ENCODE peak calls at places on chromosomes 3 and 15, in five cellular contexts. S, K, C, E and U are unnamed samples.

GRCh38 chr3:117439812-117440211 is 730.2 kb downstream of the TUSC7 start:
- DNase-seq in S (peak; percentile 1), K (peak; percentile 24), C (no peak), E (no peak), U (peak; percentile 22)

GRCh38 chr3:98977520-98977919 is 76.0 kb upstream of the DCBLD2 start:
- DNase-seq in S (no peak), K (peak; percentile 89), C (no peak), E (peak; percentile 43), U (no peak)

GRCh38 chr3:143820466-143821221 is 27.6 kb downstream of the SLC9A9 start:
- DNase-seq in S (no peak), K (no peak), C (no peak), E (no peak), U (no peak)

GRCh38 chr3:84980011-84980410 is 21.2 kb downstream of the CADM2 start:
- DNase-seq in S (no peak), K (no peak), C (no peak), E (no peak), U (peak; percentile 10)

GRCh38 chr15:69119016-69119415 is 41.4 kb upstream of the GLCE start:
- DNase-seq in S (no peak), K (no peak), C (no peak), E (no peak), U (no peak)

GRCh38 chr15:82047493-82048446 is 2.0 kb upstream of the MEX3B start:
- DNase-seq in S (no peak), K (no peak), C (no peak), E (no peak), U (no peak)

GRCh38 chr15:75554717-75555116 is 24.4 kb downstream of the PTPN9 start:
- DNase-seq in S (no peak), K (no peak), C (no peak), E (no peak), U (no peak)

GRCh38 chr3:105613120-105613519 is 246.4 kb downstream of the ALCAM start:
- DNase-seq in S (no peak), K (no peak), C (no peak), E (no peak), U (no peak)

GRCh38 chr15:50426428-50426827 is 2.2 kb downstream of the USP8 start:
- DNase-seq in S (no peak), K (no peak), C (no peak), E (no peak), U (no peak)

GRCh38 chr15:61415617-61416120 is 186.6 kb upstream of the RORA start:
- DNase-seq in S (no peak), K (no peak), C (no peak), E (no peak), U (no peak)

GRCh38 chr3:161348791-161349400 is 22.4 kb downstream of the SPTSSB start:
- DNase-seq in S (no peak), K (no peak), C (no peak), E (no peak), U (no peak)

GRCh38 chr3:45437388-45437787 is 49.0 kb downstream of the LARS2 start:
- DNase-seq in S (no peak), K (peak; percentile 6), C (no peak), E (no peak), U (no peak)

GRCh38 chr3:128559486-128560225 is 66.7 kb upstream of the GATA2 start:
- DNase-seq in S (no peak), K (peak; percentile 37), C (no peak), E (no peak), U (no peak)

DNA sequence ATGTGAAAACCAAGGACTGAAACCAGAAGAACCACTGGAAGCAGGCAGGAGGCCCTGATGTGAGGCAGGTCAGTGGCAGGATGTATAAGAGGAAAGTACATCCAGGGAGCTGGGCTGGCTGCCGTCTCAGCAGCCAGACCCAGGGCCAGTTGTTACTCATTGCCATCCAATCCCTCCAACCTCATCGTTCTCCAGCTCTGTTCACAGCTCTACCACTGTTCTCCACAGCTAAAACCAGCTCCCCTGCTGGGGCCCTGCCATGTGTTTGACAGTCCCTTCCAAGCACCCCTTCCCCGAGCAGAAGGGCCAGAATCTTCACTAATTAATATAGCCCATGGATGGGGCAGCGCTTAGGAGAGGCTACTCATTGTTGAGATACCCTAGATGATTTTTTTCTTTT is 206.6 kb downstream of the MECOM start:
- DNase-seq in S (no peak), K (no peak), C (no peak), E (no peak), U (no peak)
- TF ChIP-seq CHD2 in S (no peak), K (no peak), C (no peak), E (no peak), U (no peak)

GRCh38 chr15:72239652-72240051 is 8.7 kb upstream of the PKM start:
- DNase-seq in S (no peak), K (no peak), C (no peak), E (no peak), U (no peak)

GRCh38 chr15:72237286-72238224 is 6.6 kb upstream of the PKM start:
- DNase-seq in S (peak; percentile 43), K (peak; percentile 97), C (peak; percentile 92), E (peak; percentile 51), U (peak; percentile 15)

GRCh38 chr15:72238586-72238985 is 7.6 kb upstream of the PKM start:
- DNase-seq in S (no peak), K (no peak), C (no peak), E (no peak), U (no peak)

GRCh38 chr15:72248514-72248913 is 17.5 kb upstream of the PKM start:
- DNase-seq in S (no peak), K (no peak), C (no peak), E (no peak), U (no peak)

DNA sequence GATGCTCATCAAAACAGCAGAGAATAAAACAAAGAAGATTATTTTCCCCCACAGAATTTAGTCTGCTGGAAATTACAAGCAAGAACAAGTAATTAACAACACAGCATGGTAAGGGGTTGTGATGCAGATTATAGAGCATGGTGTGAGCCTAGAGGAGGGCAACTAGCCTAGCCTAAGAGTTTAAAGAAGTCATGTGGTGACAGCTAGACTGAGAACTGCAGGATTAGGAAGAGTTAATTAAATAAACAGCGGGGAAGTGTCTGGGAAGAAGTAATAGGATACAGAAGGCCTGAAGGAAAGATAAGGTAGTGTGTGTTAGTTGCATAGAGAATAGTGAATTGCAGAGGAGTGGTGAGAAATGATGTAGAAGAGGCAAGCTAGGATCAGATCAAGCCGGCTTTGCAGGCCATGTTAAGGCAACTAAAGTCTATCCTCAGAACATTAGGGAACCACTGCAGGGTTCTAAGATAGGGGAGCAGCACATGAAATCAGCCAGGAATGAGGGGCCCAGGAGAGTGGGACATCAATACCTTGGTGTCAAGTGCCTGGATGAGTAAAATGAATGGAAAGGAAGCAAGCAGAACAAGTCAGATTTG is 11.9 kb upstream of the PKM start:
- DNase-seq in S (no peak), K (no peak), C (no peak), E (no peak), U (no peak)
- H3K4me3 ChIP-seq in S (no peak overlapping the region), K (no peak overlapping the region), C (no peak overlapping the region), E (no peak overlapping the region), U (no peak overlapping the region)

DNA sequence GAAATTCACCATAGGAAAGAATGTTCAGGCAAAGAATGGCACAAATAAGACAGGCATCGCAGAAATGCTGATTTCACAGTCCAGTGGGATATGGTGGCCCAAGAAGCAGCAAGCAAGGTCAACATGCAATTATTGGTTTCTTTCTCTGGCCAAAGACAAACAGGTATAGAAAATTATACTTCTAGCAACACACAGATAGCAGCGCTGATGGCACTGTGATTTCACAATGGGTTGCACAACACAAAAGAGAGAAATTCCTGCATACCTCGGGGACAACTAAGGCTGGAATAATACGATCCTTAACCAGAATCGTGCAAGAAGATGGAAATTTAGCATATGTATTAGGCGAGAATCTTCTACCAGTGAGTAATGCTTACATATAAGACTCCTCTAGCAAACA is 76.3 kb upstream of the NR2F2 start:
- DNase-seq in S (no peak), K (no peak), C (no peak), E (no peak), U (no peak)
- TF ChIP-seq CHD2 in S (no peak), K (no peak), C (no peak), E (no peak), U (no peak)

GRCh38 chr3:40867826-40868225 is 331.5 kb upstream of the CTNNB1 start:
- DNase-seq in S (no peak), K (no peak), C (no peak), E (no peak), U (no peak)
- H3K4me3 ChIP-seq in S (no peak overlapping the region), K (no peak overlapping the region), C (no peak overlapping the region), E (no peak overlapping the region), U (no peak overlapping the region)

DNA sequence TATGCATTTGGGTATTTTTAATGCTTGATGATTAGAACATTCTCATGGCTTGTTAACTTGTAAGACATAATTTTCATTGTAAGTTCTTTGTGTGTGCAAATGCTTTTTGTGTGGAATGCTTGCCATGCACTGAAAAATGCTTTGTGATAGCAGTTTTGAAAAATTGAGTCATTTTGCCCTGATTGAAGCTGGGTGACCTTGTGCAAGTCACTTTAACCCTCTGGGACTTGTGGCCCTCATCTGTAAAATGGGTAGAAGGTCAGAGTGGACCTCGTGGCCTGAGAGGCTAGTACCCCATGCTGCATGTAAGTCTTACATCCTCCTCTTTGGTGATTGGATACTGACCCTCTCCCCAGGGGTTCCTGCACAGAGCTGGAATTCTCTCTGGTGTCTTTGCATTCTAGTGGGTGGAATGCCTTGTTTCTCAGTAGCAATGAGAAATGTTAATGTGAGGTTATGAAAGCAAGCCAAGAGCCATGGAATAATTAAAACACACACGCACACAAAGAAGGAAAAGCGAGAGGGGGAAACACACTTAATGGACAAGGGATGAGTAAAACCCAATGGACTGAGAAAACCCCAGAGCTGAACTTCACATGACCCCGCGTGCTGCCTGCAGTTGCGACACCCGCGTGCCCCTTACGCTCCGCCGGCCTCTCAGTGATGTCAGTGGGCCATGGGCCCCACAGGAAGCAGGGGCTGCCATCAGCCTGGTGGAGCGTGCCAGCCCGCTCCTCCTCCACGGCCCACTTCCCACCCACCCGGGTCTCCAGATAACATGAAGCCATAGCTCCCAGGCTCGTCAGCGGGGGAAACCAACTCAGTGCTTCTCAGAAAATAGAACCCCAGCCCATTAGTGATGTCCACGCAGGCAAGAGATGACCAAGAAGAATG is 44.0 kb downstream of the SMAD3 start:
- DNase-seq in S (no peak), K (peak; percentile 98), C (no peak), E (no peak), U (no peak)
- TF ChIP-seq CHD2 in S (no peak), K (no peak), C (no peak), E (peak; percentile 73), U (no peak)

GRCh38 chr3:136110481-136110880 is 85.7 kb downstream of the MSL2 start:
- DNase-seq in S (no peak), K (no peak), C (no peak), E (no peak), U (no peak)
- H3K4me3 ChIP-seq in S (no peak overlapping the region), K (no peak overlapping the region), C (no peak overlapping the region), E (no peak overlapping the region), U (no peak overlapping the region)